ENCODE peak calls at places on chromosomes 5 and 9, in four cellular contexts. One of them, this sample, is unnamed.

GRCh38 chr9:14597171-14597799 is 95.9 kb downstream of the ZDHHC21 start:
- DNase-seq in upper lobe of right lung: no peak
- DNase-seq in ecto neural progenitor cell: no peak
- DNase-seq in HFFc6: no peak
- DNase-seq in this sample: no peak

GRCh38 chr9:129863059-129863690 is 27.9 kb downstream of the USP20 start:
- DNase-seq in upper lobe of right lung: no peak
- DNase-seq in ecto neural progenitor cell: no peak
- DNase-seq in HFFc6: peak
- DNase-seq in this sample: no peak

GRCh38 chr5:74257645-74258328 is 382.7 kb downstream of the ENC1 start:
- DNase-seq in upper lobe of right lung: no peak
- DNase-seq in ecto neural progenitor cell: no peak
- DNase-seq in HFFc6: no peak
- DNase-seq in this sample: no peak

GRCh38 chr9:98280574-98280973 is 25.1 kb upstream of the TBC1D2 start:
- DNase-seq in upper lobe of right lung: no peak
- DNase-seq in ecto neural progenitor cell: no peak
- DNase-seq in HFFc6: no peak
- DNase-seq in this sample: no peak

GRCh38 chr5:137207023-137207760 is 291.9 kb downstream of the SPOCK1 start:
- DNase-seq in upper lobe of right lung: no peak
- DNase-seq in ecto neural progenitor cell: no peak
- DNase-seq in HFFc6: no peak
- DNase-seq in this sample: no peak

GRCh38 chr5:89597878-89598277 is 714.9 kb upstream of the MEF2C start:
- DNase-seq in upper lobe of right lung: no peak
- DNase-seq in ecto neural progenitor cell: no peak
- DNase-seq in HFFc6: no peak
- DNase-seq in this sample: no peak

GRCh38 chr5:68088302-68088701 is 127.3 kb upstream of the PIK3R1 start:
- DNase-seq in upper lobe of right lung: no peak
- DNase-seq in ecto neural progenitor cell: no peak
- DNase-seq in HFFc6: peak
- DNase-seq in this sample: no peak

GRCh38 chr5:14665949-14666741 is 1.6 kb downstream of the OTULIN start:
- DNase-seq in upper lobe of right lung: peak
- DNase-seq in ecto neural progenitor cell: no peak
- DNase-seq in HFFc6: peak
- DNase-seq in this sample: no peak

GRCh38 chr5:37777472-37778135 is 62.2 kb downstream of the GDNF start:
- DNase-seq in upper lobe of right lung: no peak
- DNase-seq in ecto neural progenitor cell: no peak
- DNase-seq in HFFc6: peak
- DNase-seq in this sample: no peak

GRCh38 chr9:89623925-89624420 is 19.2 kb downstream of the GADD45G start:
- DNase-seq in upper lobe of right lung: peak
- DNase-seq in ecto neural progenitor cell: no peak
- DNase-seq in HFFc6: no peak
- DNase-seq in this sample: no peak

GRCh38 chr9:113657765-113658564 is 194.4 kb downstream of the RGS3 start:
- DNase-seq in upper lobe of right lung: peak
- DNase-seq in ecto neural progenitor cell: peak
- DNase-seq in HFFc6: peak
- DNase-seq in this sample: peak

GRCh38 chr5:10511741-10512640 is 51.9 kb upstream of the ANKRD33B start:
- DNase-seq in upper lobe of right lung: no peak
- DNase-seq in ecto neural progenitor cell: no peak
- DNase-seq in HFFc6: no peak
- DNase-seq in this sample: no peak

GRCh38 chr5:179228341-179229121 is 116.7 kb downstream of the ADAMTS2 start:
- DNase-seq in upper lobe of right lung: peak
- DNase-seq in ecto neural progenitor cell: peak
- DNase-seq in HFFc6: no peak
- DNase-seq in this sample: no peak

GRCh38 chr5:149143470-149143869 is 2.2 kb downstream of the ABLIM3 start:
- DNase-seq in upper lobe of right lung: no peak
- DNase-seq in ecto neural progenitor cell: no peak
- DNase-seq in HFFc6: peak
- DNase-seq in this sample: peak

GRCh38 chr9:136291306-136292025 is 12.4 kb downstream of the CCDC187 start:
- DNase-seq in upper lobe of right lung: no peak
- DNase-seq in ecto neural progenitor cell: no peak
- DNase-seq in HFFc6: no peak
- DNase-seq in this sample: no peak

GRCh38 chr9:107283621-107284616 is 840 bp downstream of the RAD23B start:
- DNase-seq in upper lobe of right lung: peak
- DNase-seq in ecto neural progenitor cell: peak
- DNase-seq in HFFc6: peak
- DNase-seq in this sample: peak

GRCh38 chr5:30505014-30505886 is 688.2 kb upstream of the CDH6 start:
- DNase-seq in upper lobe of right lung: no peak
- DNase-seq in ecto neural progenitor cell: no peak
- DNase-seq in HFFc6: no peak
- DNase-seq in this sample: peak

GRCh38 chr9:131899248-131899882 is 159.5 kb upstream of the RAPGEF1 start:
- DNase-seq in upper lobe of right lung: no peak
- DNase-seq in ecto neural progenitor cell: no peak
- DNase-seq in HFFc6: no peak
- DNase-seq in this sample: no peak

GRCh38 chr5:53343187-53343586 is 137.2 kb upstream of the FST start:
- DNase-seq in upper lobe of right lung: no peak
- DNase-seq in ecto neural progenitor cell: no peak
- DNase-seq in HFFc6: peak
- DNase-seq in this sample: peak

GRCh38 chr9:121326130-121326838 is 43.8 kb downstream of the STOM start:
- DNase-seq in upper lobe of right lung: no peak
- DNase-seq in ecto neural progenitor cell: no peak
- DNase-seq in HFFc6: peak
- DNase-seq in this sample: peak

GRCh38 chr5:12017037-12017436 is 112.8 kb upstream of the CTNND2 start:
- DNase-seq in upper lobe of right lung: no peak
- DNase-seq in ecto neural progenitor cell: no peak
- DNase-seq in HFFc6: no peak
- DNase-seq in this sample: no peak

GRCh38 chr5:116300016-116300601 is 215.3 kb downstream of the COMMD10 start:
- DNase-seq in upper lobe of right lung: no peak
- DNase-seq in ecto neural progenitor cell: no peak
- DNase-seq in HFFc6: no peak
- DNase-seq in this sample: no peak

GRCh38 chr5:142872795-142873194 is 102.6 kb downstream of the ARHGAP26 start:
- DNase-seq in upper lobe of right lung: no peak
- DNase-seq in ecto neural progenitor cell: no peak
- DNase-seq in HFFc6: no peak
- DNase-seq in this sample: no peak

GRCh38 chr9:36218411-36218901 is 27.7 kb downstream of the CLTA start:
- DNase-seq in upper lobe of right lung: no peak
- DNase-seq in ecto neural progenitor cell: no peak
- DNase-seq in HFFc6: no peak
- DNase-seq in this sample: no peak

GRCh38 chr5:133383580-133383939 is 228.8 kb downstream of the FSTL4 start:
- DNase-seq in upper lobe of right lung: no peak
- DNase-seq in ecto neural progenitor cell: peak
- DNase-seq in HFFc6: no peak
- DNase-seq in this sample: no peak

GRCh38 chr5:127957183-127957582 is 126.4 kb upstream of the SLC12A2 start:
- DNase-seq in upper lobe of right lung: no peak
- DNase-seq in ecto neural progenitor cell: no peak
- DNase-seq in HFFc6: peak
- DNase-seq in this sample: peak

GRCh38 chr9:104093162-104093561 is 947 bp upstream of the SMC2 start:
- DNase-seq in upper lobe of right lung: no peak
- DNase-seq in ecto neural progenitor cell: no peak
- DNase-seq in HFFc6: no peak
- DNase-seq in this sample: no peak